ENCODE peak calls at places on chromosome 15, in ten cellular contexts. One of them, this sample, is unnamed.
A peak's percentile ranks its signal among the peaks of the same experiment; 100 is the strongest.

GRCh38 chr15:74960995-74961588 is 4.5 kb upstream of the RPP25 start:
- DNase-seq in MCF 10A: no peak
- DNase-seq in GM12865: no peak
- DNase-seq in PC-3: no peak
- DNase-seq in heart left ventricle: no peak
- DNase-seq in psoas muscle: no peak
- DNase-seq in neural crest cell: no peak
- DNase-seq in mesothelial cell of epicardium: no peak
- DNase-seq in nephron progenitor cell: no peak
- DNase-seq in HFF-Myc: no peak
- DNase-seq in this sample: peak; percentile 41

GRCh38 chr15:50996641-50997040 is 88.2 kb downstream of the AP4E1 start:
- DNase-seq in MCF 10A: no peak
- DNase-seq in GM12865: no peak
- DNase-seq in PC-3: peak; percentile 52
- DNase-seq in heart left ventricle: no peak
- DNase-seq in psoas muscle: no peak
- DNase-seq in neural crest cell: no peak
- DNase-seq in mesothelial cell of epicardium: no peak
- DNase-seq in nephron progenitor cell: no peak
- DNase-seq in HFF-Myc: no peak
- DNase-seq in this sample: no peak

GRCh38 chr15:46815765-46816164 is 901.5 kb upstream of the SEMA6D start:
- DNase-seq in MCF 10A: peak; percentile 0
- DNase-seq in GM12865: no peak
- DNase-seq in PC-3: no peak
- DNase-seq in heart left ventricle: no peak
- DNase-seq in psoas muscle: no peak
- DNase-seq in neural crest cell: no peak
- DNase-seq in mesothelial cell of epicardium: no peak
- DNase-seq in nephron progenitor cell: no peak
- DNase-seq in HFF-Myc: no peak
- DNase-seq in this sample: no peak

GRCh38 chr15:57823325-57823860 is 116.9 kb downstream of the POLR2M start:
- DNase-seq in MCF 10A: no peak
- DNase-seq in GM12865: no peak
- DNase-seq in PC-3: no peak
- DNase-seq in heart left ventricle: no peak
- DNase-seq in psoas muscle: no peak
- DNase-seq in neural crest cell: no peak
- DNase-seq in mesothelial cell of epicardium: no peak
- DNase-seq in nephron progenitor cell: no peak
- DNase-seq in HFF-Myc: no peak
- DNase-seq in this sample: no peak

GRCh38 chr15:55649058-55649423 is 60.9 kb upstream of the PYGO1 start:
- DNase-seq in MCF 10A: no peak
- DNase-seq in GM12865: no peak
- DNase-seq in PC-3: peak; percentile 57
- DNase-seq in heart left ventricle: no peak
- DNase-seq in psoas muscle: no peak
- DNase-seq in neural crest cell: no peak
- DNase-seq in mesothelial cell of epicardium: no peak
- DNase-seq in nephron progenitor cell: no peak
- DNase-seq in HFF-Myc: peak; percentile 16
- DNase-seq in this sample: no peak

GRCh38 chr15:82044373-82045178 is 1.2 kb downstream of the MEX3B start:
- DNase-seq in MCF 10A: no peak
- DNase-seq in GM12865: peak; percentile 22
- DNase-seq in PC-3: no peak
- DNase-seq in heart left ventricle: peak; percentile 52
- DNase-seq in psoas muscle: peak; percentile 40
- DNase-seq in neural crest cell: peak; percentile 57
- DNase-seq in mesothelial cell of epicardium: peak; percentile 62
- DNase-seq in nephron progenitor cell: peak; percentile 69
- DNase-seq in HFF-Myc: no peak
- DNase-seq in this sample: peak; percentile 61

GRCh38 chr15:52262364-52262763 is 33.2 kb downstream of the MYO5C start:
- DNase-seq in MCF 10A: peak; percentile 33
- DNase-seq in GM12865: no peak
- DNase-seq in PC-3: peak; percentile 35
- DNase-seq in heart left ventricle: no peak
- DNase-seq in psoas muscle: no peak
- DNase-seq in neural crest cell: no peak
- DNase-seq in mesothelial cell of epicardium: no peak
- DNase-seq in nephron progenitor cell: no peak
- DNase-seq in HFF-Myc: no peak
- DNase-seq in this sample: no peak

GRCh38 chr15:59274126-59274970 is 67.7 kb downstream of the LDHAL6B start:
- DNase-seq in MCF 10A: peak; percentile 60
- DNase-seq in GM12865: peak; percentile 47
- DNase-seq in PC-3: peak; percentile 64
- DNase-seq in heart left ventricle: no peak
- DNase-seq in psoas muscle: no peak
- DNase-seq in neural crest cell: no peak
- DNase-seq in mesothelial cell of epicardium: no peak
- DNase-seq in nephron progenitor cell: no peak
- DNase-seq in HFF-Myc: no peak
- DNase-seq in this sample: no peak

GRCh38 chr15:71461748-71462147 is 346.5 kb downstream of the THSD4 start:
- DNase-seq in MCF 10A: no peak
- DNase-seq in GM12865: no peak
- DNase-seq in PC-3: no peak
- DNase-seq in heart left ventricle: no peak
- DNase-seq in psoas muscle: no peak
- DNase-seq in neural crest cell: no peak
- DNase-seq in mesothelial cell of epicardium: no peak
- DNase-seq in nephron progenitor cell: no peak
- DNase-seq in HFF-Myc: no peak
- DNase-seq in this sample: no peak

GRCh38 chr15:51331141-51331540 is 7.3 kb downstream of the CYP19A1 start:
- DNase-seq in MCF 10A: no peak
- DNase-seq in GM12865: no peak
- DNase-seq in PC-3: no peak
- DNase-seq in heart left ventricle: no peak
- DNase-seq in psoas muscle: no peak
- DNase-seq in neural crest cell: no peak
- DNase-seq in mesothelial cell of epicardium: no peak
- DNase-seq in nephron progenitor cell: no peak
- DNase-seq in HFF-Myc: no peak
- DNase-seq in this sample: no peak

GRCh38 chr15:29668120-29668602 is 154.1 kb downstream of the TJP1 start:
- DNase-seq in MCF 10A: peak; percentile 94
- DNase-seq in GM12865: peak; percentile 71
- DNase-seq in PC-3: peak; percentile 95
- DNase-seq in heart left ventricle: peak; percentile 55
- DNase-seq in psoas muscle: peak; percentile 31
- DNase-seq in neural crest cell: peak; percentile 72
- DNase-seq in mesothelial cell of epicardium: peak; percentile 56
- DNase-seq in nephron progenitor cell: peak; percentile 74
- DNase-seq in HFF-Myc: peak; percentile 56
- DNase-seq in this sample: peak; percentile 50

GRCh38 chr15:55394694-55395093 is 13.5 kb downstream of the CCPG1 start:
- DNase-seq in MCF 10A: no peak
- DNase-seq in GM12865: no peak
- DNase-seq in PC-3: no peak
- DNase-seq in heart left ventricle: no peak
- DNase-seq in psoas muscle: peak; percentile 32
- DNase-seq in neural crest cell: no peak
- DNase-seq in mesothelial cell of epicardium: no peak
- DNase-seq in nephron progenitor cell: no peak
- DNase-seq in HFF-Myc: no peak
- DNase-seq in this sample: no peak

GRCh38 chr15:72368895-72369294 is 6.9 kb downstream of the HEXA start:
- DNase-seq in MCF 10A: no peak
- DNase-seq in GM12865: peak; percentile 11
- DNase-seq in PC-3: no peak
- DNase-seq in heart left ventricle: peak; percentile 44
- DNase-seq in psoas muscle: peak; percentile 19
- DNase-seq in neural crest cell: no peak
- DNase-seq in mesothelial cell of epicardium: no peak
- DNase-seq in nephron progenitor cell: no peak
- DNase-seq in HFF-Myc: no peak
- DNase-seq in this sample: no peak

GRCh38 chr15:74571191-74571590 is 30.2 kb downstream of the ARID3B start:
- DNase-seq in MCF 10A: no peak
- DNase-seq in GM12865: no peak
- DNase-seq in PC-3: no peak
- DNase-seq in heart left ventricle: no peak
- DNase-seq in psoas muscle: no peak
- DNase-seq in neural crest cell: no peak
- DNase-seq in mesothelial cell of epicardium: no peak
- DNase-seq in nephron progenitor cell: no peak
- DNase-seq in HFF-Myc: no peak
- DNase-seq in this sample: no peak

GRCh38 chr15:79265167-79265566 is 17.4 kb upstream of the ANKRD34C start:
- DNase-seq in MCF 10A: peak; percentile 25
- DNase-seq in GM12865: no peak
- DNase-seq in PC-3: peak; percentile 22
- DNase-seq in heart left ventricle: no peak
- DNase-seq in psoas muscle: no peak
- DNase-seq in neural crest cell: no peak
- DNase-seq in mesothelial cell of epicardium: no peak
- DNase-seq in nephron progenitor cell: no peak
- DNase-seq in HFF-Myc: no peak
- DNase-seq in this sample: no peak
- TF ChIP-seq CTCF in MCF 10A: no peak
- TF ChIP-seq CTCF in GM12865: no peak
- TF ChIP-seq CTCF in PC-3: no peak
- TF ChIP-seq CTCF in heart left ventricle: no peak
- TF ChIP-seq CTCF in psoas muscle: no peak
- TF ChIP-seq CTCF in neural crest cell: no peak
- TF ChIP-seq CTCF in mesothelial cell of epicardium: no peak
- TF ChIP-seq CTCF in nephron progenitor cell: no peak
- TF ChIP-seq CTCF in HFF-Myc: no peak
- TF ChIP-seq CTCF in this sample: no peak

GRCh38 chr15:84934942-84935729 is 46.5 kb upstream of the PDE8A start:
- DNase-seq in MCF 10A: no peak
- DNase-seq in GM12865: no peak
- DNase-seq in PC-3: no peak
- DNase-seq in heart left ventricle: no peak
- DNase-seq in psoas muscle: no peak
- DNase-seq in neural crest cell: no peak
- DNase-seq in mesothelial cell of epicardium: no peak
- DNase-seq in nephron progenitor cell: peak; percentile 16
- DNase-seq in HFF-Myc: no peak
- DNase-seq in this sample: no peak
- TF ChIP-seq CTCF in MCF 10A: no peak
- TF ChIP-seq CTCF in GM12865: no peak
- TF ChIP-seq CTCF in PC-3: peak; percentile 49
- TF ChIP-seq CTCF in heart left ventricle: peak; percentile 6
- TF ChIP-seq CTCF in psoas muscle: no peak
- TF ChIP-seq CTCF in neural crest cell: no peak
- TF ChIP-seq CTCF in mesothelial cell of epicardium: no peak
- TF ChIP-seq CTCF in nephron progenitor cell: no peak
- TF ChIP-seq CTCF in HFF-Myc: no peak
- TF ChIP-seq CTCF in this sample: no peak

GRCh38 chr15:90718232-90718631 is 1.1 kb downstream of the BLM start:
- DNase-seq in MCF 10A: no peak
- DNase-seq in GM12865: peak; percentile 16
- DNase-seq in PC-3: no peak
- DNase-seq in heart left ventricle: no peak
- DNase-seq in psoas muscle: no peak
- DNase-seq in neural crest cell: no peak
- DNase-seq in mesothelial cell of epicardium: no peak
- DNase-seq in nephron progenitor cell: no peak
- DNase-seq in HFF-Myc: no peak
- DNase-seq in this sample: no peak

GRCh38 chr15:90711842-90712241 is 5.3 kb upstream of the BLM start:
- DNase-seq in MCF 10A: no peak
- DNase-seq in GM12865: no peak
- DNase-seq in PC-3: no peak
- DNase-seq in heart left ventricle: no peak
- DNase-seq in psoas muscle: no peak
- DNase-seq in neural crest cell: no peak
- DNase-seq in mesothelial cell of epicardium: no peak
- DNase-seq in nephron progenitor cell: no peak
- DNase-seq in HFF-Myc: no peak
- DNase-seq in this sample: no peak

GRCh38 chr15:90713081-90713480 is 4.1 kb upstream of the BLM start:
- DNase-seq in MCF 10A: no peak
- DNase-seq in GM12865: no peak
- DNase-seq in PC-3: no peak
- DNase-seq in heart left ventricle: no peak
- DNase-seq in psoas muscle: no peak
- DNase-seq in neural crest cell: no peak
- DNase-seq in mesothelial cell of epicardium: no peak
- DNase-seq in nephron progenitor cell: no peak
- DNase-seq in HFF-Myc: no peak
- DNase-seq in this sample: no peak

GRCh38 chr15:90716317-90716975 is 700 bp upstream of the BLM start:
- DNase-seq in MCF 10A: no peak
- DNase-seq in GM12865: no peak
- DNase-seq in PC-3: no peak
- DNase-seq in heart left ventricle: peak; percentile 20
- DNase-seq in psoas muscle: no peak
- DNase-seq in neural crest cell: no peak
- DNase-seq in mesothelial cell of epicardium: no peak
- DNase-seq in nephron progenitor cell: no peak
- DNase-seq in HFF-Myc: no peak
- DNase-seq in this sample: no peak

GRCh38 chr15:90716976-90717821 is at the start of gene BLM:
- DNase-seq in MCF 10A: peak; percentile 97
- DNase-seq in GM12865: peak; percentile 99
- DNase-seq in PC-3: peak; percentile 96
- DNase-seq in heart left ventricle: peak; percentile 95
- DNase-seq in psoas muscle: peak; percentile 96
- DNase-seq in neural crest cell: peak; percentile 84
- DNase-seq in mesothelial cell of epicardium: peak; percentile 94
- DNase-seq in nephron progenitor cell: peak; percentile 90
- DNase-seq in HFF-Myc: peak; percentile 89
- DNase-seq in this sample: peak; percentile 96
- TF ChIP-seq CTCF in MCF 10A: peak; percentile 22
- TF ChIP-seq CTCF in GM12865: no peak
- TF ChIP-seq CTCF in PC-3: no peak
- TF ChIP-seq CTCF in heart left ventricle: peak; percentile 40
- TF ChIP-seq CTCF in psoas muscle: peak; percentile 46
- TF ChIP-seq CTCF in neural crest cell: peak; percentile 48
- TF ChIP-seq CTCF in mesothelial cell of epicardium: no peak
- TF ChIP-seq CTCF in nephron progenitor cell: peak; percentile 26
- TF ChIP-seq CTCF in HFF-Myc: no peak
- TF ChIP-seq CTCF in this sample: no peak

DNA sequence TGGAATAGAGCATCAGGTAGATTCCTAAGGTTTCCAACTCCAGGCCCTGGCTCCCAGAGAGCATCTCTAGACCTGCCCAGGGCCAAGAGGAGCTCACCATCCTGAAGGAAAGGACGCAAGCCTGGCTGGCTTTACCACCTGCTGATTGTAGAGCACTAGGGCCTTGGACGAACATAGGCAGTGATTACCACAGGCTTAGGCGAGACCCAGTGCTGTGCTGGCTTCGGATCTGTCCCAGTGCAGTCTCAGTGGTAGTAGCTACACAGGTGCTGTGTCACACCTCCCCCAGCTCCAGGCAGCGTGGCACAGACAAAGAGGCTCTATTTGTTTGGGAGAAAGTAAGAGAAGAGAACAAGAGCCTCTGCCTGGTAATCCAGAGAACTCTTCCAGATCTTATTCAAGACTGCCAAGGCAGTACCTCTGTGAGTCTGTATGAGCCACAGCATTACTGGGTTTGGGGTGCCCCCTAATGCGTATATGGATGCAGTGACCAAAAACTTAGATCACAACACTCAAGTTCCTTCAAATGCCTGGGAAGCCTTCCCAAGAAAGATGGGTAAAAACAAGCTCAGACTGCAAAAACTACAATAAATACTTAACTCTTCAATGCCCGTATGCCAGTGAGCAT is 25.4 kb downstream of the ISG20 start:
- DNase-seq in MCF 10A: no peak
- DNase-seq in GM12865: peak; percentile 58
- DNase-seq in PC-3: no peak
- DNase-seq in heart left ventricle: no peak
- DNase-seq in psoas muscle: no peak
- DNase-seq in neural crest cell: no peak
- DNase-seq in mesothelial cell of epicardium: peak; percentile 25
- DNase-seq in nephron progenitor cell: no peak
- DNase-seq in HFF-Myc: no peak
- DNase-seq in this sample: peak; percentile 75
- TF ChIP-seq CTCF in MCF 10A: no peak
- TF ChIP-seq CTCF in GM12865: peak; percentile 42
- TF ChIP-seq CTCF in PC-3: no peak
- TF ChIP-seq CTCF in heart left ventricle: peak; percentile 22
- TF ChIP-seq CTCF in psoas muscle: peak; percentile 36
- TF ChIP-seq CTCF in neural crest cell: no peak
- TF ChIP-seq CTCF in mesothelial cell of epicardium: no peak
- TF ChIP-seq CTCF in nephron progenitor cell: no peak
- TF ChIP-seq CTCF in HFF-Myc: peak; percentile 19
- TF ChIP-seq CTCF in this sample: peak; percentile 55